ENCODE peak calls at places on chromosomes 13 and 19, in four cellular contexts. G is T follicular helper cell, K is GOT3, P is AG08396. I is an unnamed sample.

GRCh38 chr13:23739597-23739996 is 149.6 kb downstream of the MIPEP start:
- DNase-seq in G (no peak), K (no peak), P (no peak), I (no peak)

GRCh38 chr19:14475251-14476073 is at the start of gene PTGER1:
- DNase-seq in G (no peak), K (no peak), P (peak), I (no peak)

GRCh38 chr19:3784607-3785463 is 1.3 kb downstream of the MATK start:
- DNase-seq in G (no peak), K (no peak), P (no peak), I (no peak)

GRCh38 chr13:59672445-59672844 is 491.3 kb downstream of the DIAPH3 start:
- DNase-seq in G (no peak), K (no peak), P (no peak), I (no peak)

GRCh38 chr13:100442095-100442832 is 146.3 kb downstream of the GGACT start:
- DNase-seq in G (no peak), K (no peak), P (no peak), I (no peak)

GRCh38 chr13:32682740-32683139 is 96.5 kb downstream of the PDS5B start:
- DNase-seq in G (no peak), K (no peak), P (no peak), I (no peak)

GRCh38 chr19:12648088-12648487 is 18.5 kb downstream of the MAN2B1 start:
- DNase-seq in G (no peak), K (no peak), P (peak), I (no peak)

GRCh38 chr13:22801402-22802003 is 379.3 kb upstream of the SGCG start:
- DNase-seq in G (no peak), K (no peak), P (no peak), I (no peak)

GRCh38 chr19:13964776-13965175 is 12.5 kb downstream of the DCAF15 start:
- DNase-seq in G (no peak), K (no peak), P (peak), I (no peak)

GRCh38 chr19:40862785-40863184 is 12.5 kb upstream of the CYP2A6 start:
- DNase-seq in G (no peak), K (no peak), P (no peak), I (no peak)

I was measured in T-helper 17 cell.